ENCODE peak calls at places on chromosomes 11 and 22, in four cellular contexts. L is HCT116, I is uterus, W is heart left ventricle. O is an unnamed sample. For H3K9me3, the result is how much of the 10 kb centered on the place peaks cover.

GRCh38 chr22:19871023-19871844 is 16.6 kb upstream of the GNB1L start:
- DNase-seq in L (no peak), I (no peak), W (peak), O (peak)

GRCh38 chr11:57936050-57936418 is 87.6 kb upstream of the OR9Q1 start:
- DNase-seq in L (no peak), I (no peak), W (no peak), O (no peak)

GRCh38 chr11:10263929-10264328 is 30.1 kb downstream of the SBF2 start:
- DNase-seq in L (no peak), I (no peak), W (no peak), O (no peak)

GRCh38 chr11:30535818-30536217 is 50.3 kb downstream of the MPPED2 start:
- DNase-seq in L (no peak), I (no peak), W (no peak), O (no peak)

GRCh38 chr22:24541681-24542515 is 13.0 kb downstream of the GUCD1 start:
- DNase-seq in L (no peak), I (no peak), W (no peak), O (no peak)

GRCh38 chr11:119338318-119338890 is 2.3 kb downstream of the C1QTNF5 start:
- DNase-seq in L (peak), I (peak), W (peak), O (peak)

GRCh38 chr11:45092901-45093760 is 53.3 kb upstream of the PRDM11 start:
- DNase-seq in L (no peak), I (peak), W (no peak), O (no peak)

GRCh38 chr22:42060489-42060888 is 10.1 kb downstream of the NAGA start:
- DNase-seq in L (no peak), I (no peak), W (no peak), O (no peak)

GRCh38 chr11:5605849-5606248 is 9.4 kb downstream of the TRIM6 start:
- DNase-seq in L (no peak), I (no peak), W (no peak), O (no peak)

GRCh38 chr11:77042111-77042726 is 8.0 kb downstream of the B3GNT6 start:
- DNase-seq in L (no peak), I (no peak), W (no peak), O (no peak)

GRCh38 chr22:30390974-30391691 is 3.9 kb upstream of the RNF215 start:
- DNase-seq in L (peak), I (no peak), W (peak), O (no peak)

GRCh38 chr22:17674152-17674551 is 35.6 kb downstream of the BCL2L13 start:
- DNase-seq in L (no peak), I (no peak), W (no peak), O (no peak)

GRCh38 chr22:35437038-35437437 is 37.1 kb downstream of the MCM5 start:
- DNase-seq in L (peak), I (no peak), W (no peak), O (no peak)

GRCh38 chr11:250740-251299 is 14.0 kb downstream of the PSMD13 start:
- DNase-seq in L (no peak), I (no peak), W (peak), O (peak)

GRCh38 chr11:72989727-72990126 is 152.4 kb downstream of the FCHSD2 start:
- DNase-seq in L (no peak), I (no peak), W (no peak), O (no peak)

GRCh38 chr11:14189874-14190273 is 169.1 kb downstream of the RRAS2 start:
- DNase-seq in L (no peak), I (peak), W (no peak), O (peak)

GRCh38 chr22:28904211-28904808 is 20.9 kb downstream of the ZNRF3 start:
- DNase-seq in L (no peak), I (no peak), W (no peak), O (no peak)

GRCh38 chr22:19105867-19106802 is 16.1 kb downstream of the DGCR2 start:
- DNase-seq in L (no peak), I (no peak), W (peak), O (no peak)

GRCh38 chr22:39316440-39317083 is 2.9 kb downstream of the RPL3 start:
- DNase-seq in L (peak), I (peak), W (peak), O (peak)
- TF ChIP-seq POLR2A in L (no peak), I (no peak), W (no peak), O (no peak)

GRCh38 chr22:47352920-47353700 is 590.7 kb downstream of the TBC1D22A start:
- DNase-seq in L (no peak), I (no peak), W (no peak), O (no peak)
- H3K9me3 ChIP-seq in L (under half), I (under half), W (under half), O (under half)

DNA sequence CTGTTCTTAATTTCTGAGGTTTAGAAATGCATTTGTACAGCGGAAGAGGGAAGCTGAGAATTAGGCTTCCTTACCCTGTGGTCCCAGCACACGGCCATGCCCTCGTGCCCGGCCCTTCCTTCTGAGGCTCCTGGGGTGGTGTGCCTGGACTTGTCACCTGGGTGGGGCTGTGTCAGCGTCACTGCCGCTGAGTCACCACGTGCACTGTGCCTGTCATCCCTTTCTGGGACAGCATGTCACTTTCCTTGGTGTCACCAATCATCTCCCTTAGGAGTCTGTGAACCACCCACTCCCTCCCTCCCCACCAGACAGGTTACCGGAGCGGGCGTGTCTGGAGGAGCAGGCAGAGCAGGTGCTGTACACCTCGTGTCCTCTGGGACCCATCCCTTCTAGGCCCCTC is 367.5 kb downstream of the TBC1D22A start:
- DNase-seq in L (peak), I (no peak), W (peak), O (no peak)
- TF ChIP-seq POLR2A in L (no peak), I (no peak), W (no peak), O (no peak)

GRCh38 chr11:132655187-132655855 is 877.0 kb downstream of the OPCML start:
- DNase-seq in L (no peak), I (no peak), W (no peak), O (no peak)
- H3K9me3 ChIP-seq in L (under half), I (under half), W (under half), O (under half)